ENCODE peak calls at places on chromosome 16, in seven cellular contexts. R is COR-L47; L is psoas muscle; K is cardiac fibroblast; C is stimulated activated naive CD8-positive, alpha-beta T cell treated with anti-CD3 and anti-CD28 coated beads, Interleukin-15, Interleukin-2, amounts not matched to agents 100 U/mL and 50 U/mL, for 24 hours; Y is hypothalamus; N is NCI-H2171 treated with DMSO at 0.1 percent for 48 hours. I is an unnamed sample.

GRCh38 chr16:86354641-86355040 is 155.7 kb upstream of the FOXF1 start:
- DNase-seq in R (no peak), L (no peak), K (peak), C (no peak), Y (no peak), N (no peak), I (no peak)

GRCh38 chr16:87855852-87856715 is 13.2 kb downstream of the SLC7A5 start:
- DNase-seq in R (no peak), L (peak), K (peak), C (peak), Y (no peak), N (no peak), I (peak)

GRCh38 chr16:30609928-30610839 is at the start of gene ZNF689:
- DNase-seq in R (peak), L (peak), K (peak), C (peak), Y (peak), N (peak), I (peak)

GRCh38 chr16:20243731-20244281 is 83.5 kb downstream of the GP2 start:
- DNase-seq in R (no peak), L (no peak), K (no peak), C (no peak), Y (no peak), N (no peak), I (no peak)

GRCh38 chr16:14409563-14409962 is 220.5 kb downstream of the PARN start:
- DNase-seq in R (no peak), L (peak), K (peak), C (no peak), Y (no peak), N (no peak), I (no peak)

GRCh38 chr16:31215287-31216115 is 1.4 kb downstream of the PYDC1 start:
- DNase-seq in R (peak), L (peak), K (peak), C (no peak), Y (no peak), N (peak), I (peak)

GRCh38 chr16:18059089-18059488 is 277.4 kb downstream of the NPIPA8 start:
- DNase-seq in R (no peak), L (no peak), K (no peak), C (no peak), Y (no peak), N (no peak), I (no peak)

GRCh38 chr16:68445458-68445857 is 2.9 kb downstream of the SMPD3 start:
- DNase-seq in R (peak), L (no peak), K (peak), C (peak), Y (no peak), N (peak), I (no peak)

GRCh38 chr16:48206594-48207242 is 37.4 kb upstream of the LONP2 start:
- DNase-seq in R (no peak), L (no peak), K (peak), C (no peak), Y (no peak), N (no peak), I (no peak)

GRCh38 chr16:80733366-80733901 is 71.0 kb downstream of the CDYL2 start:
- DNase-seq in R (no peak), L (no peak), K (no peak), C (no peak), Y (no peak), N (no peak), I (no peak)

GRCh38 chr16:26053889-26054288 is 362.1 kb downstream of the HS3ST4 start:
- DNase-seq in R (no peak), L (no peak), K (no peak), C (no peak), Y (no peak), N (no peak), I (no peak)

GRCh38 chr16:23827245-23827543 is 8.6 kb upstream of the PRKCB start:
- DNase-seq in R (no peak), L (no peak), K (no peak), C (no peak), Y (no peak), N (no peak), I (no peak)

GRCh38 chr16:67528222-67528869 is at the start of gene RIPOR1:
- DNase-seq in R (peak), L (peak), K (no peak), C (peak), Y (no peak), N (no peak), I (peak)

GRCh38 chr16:57167951-57168350 is 17.9 kb downstream of the PSME3IP1 start:
- DNase-seq in R (peak), L (no peak), K (peak), C (no peak), Y (no peak), N (peak), I (no peak)

GRCh38 chr16:11080327-11080967 is 136.1 kb downstream of the CLEC16A start:
- DNase-seq in R (no peak), L (no peak), K (no peak), C (no peak), Y (no peak), N (no peak), I (no peak)

GRCh38 chr16:88754912-88755744 is 29.9 kb downstream of the PIEZO1 start:
- DNase-seq in R (no peak), L (no peak), K (peak), C (no peak), Y (no peak), N (no peak), I (no peak)

GRCh38 chr16:89375021-89375420 is 115.3 kb downstream of the ANKRD11 start:
- DNase-seq in R (no peak), L (no peak), K (no peak), C (no peak), Y (no peak), N (peak), I (no peak)

GRCh38 chr16:1054660-1055556 is 17.6 kb upstream of the SSTR5 start:
- DNase-seq in R (peak), L (peak), K (peak), C (peak), Y (peak), N (no peak), I (peak)

GRCh38 chr16:85924675-85925074 is 25.7 kb downstream of the IRF8 start:
- DNase-seq in R (no peak), L (no peak), K (no peak), C (no peak), Y (no peak), N (no peak), I (no peak)

GRCh38 chr16:79272141-79272577 is 328.4 kb downstream of the MAF start:
- DNase-seq in R (no peak), L (no peak), K (no peak), C (peak), Y (no peak), N (no peak), I (no peak)

I was measured in left ventricle myocardium superior.